ENCODE peak calls at places on chromosomes 6 and 20, in nine cellular contexts. G is psoas muscle, I is kidney, B is left ventricle myocardium inferior, T is HFF-Myc, V is heart right ventricle, E is astrocyte, S is A549, D is Panc1. F is an unnamed sample.

GRCh38 chr6:72787521-72788031 is 165.7 kb downstream of the KCNQ5 start:
- DNase-seq in G (peak; percentile 55), I (no peak), B (no peak), T (peak; percentile 74), V (no peak), E (peak; percentile 88), S (peak; percentile 7), D (peak; percentile 71), F (no peak)

GRCh38 chr6:15420959-15421438 is 175.1 kb downstream of the JARID2 start:
- DNase-seq in G (no peak), I (no peak), B (no peak), T (no peak), V (no peak), E (no peak), S (no peak), D (no peak), F (no peak)

GRCh38 chr6:14945461-14946210 is 300.2 kb upstream of the JARID2 start:
- DNase-seq in G (no peak), I (no peak), B (no peak), T (peak; percentile 81), V (no peak), E (no peak), S (no peak), D (no peak), F (no peak)

GRCh38 chr20:54019127-54019526 is 51.3 kb downstream of the BCAS1 start:
- DNase-seq in G (no peak), I (no peak), B (no peak), T (no peak), V (no peak), E (no peak), S (no peak), D (no peak), F (no peak)

GRCh38 chr20:50745634-50746137 is 14.3 kb downstream of the PARD6B start:
- DNase-seq in G (no peak), I (no peak), B (no peak), T (no peak), V (no peak), E (no peak), S (no peak), D (no peak), F (no peak)

GRCh38 chr6:143286280-143286795 is 164.2 kb downstream of the ADAT2 start:
- DNase-seq in G (no peak), I (no peak), B (no peak), T (no peak), V (no peak), E (peak; percentile 82), S (no peak), D (no peak), F (no peak)

GRCh38 chr6:168198302-168199180 is 119.5 kb upstream of the FRMD1 start:
- DNase-seq in G (no peak), I (peak; percentile 29), B (no peak), T (no peak), V (no peak), E (no peak), S (no peak), D (no peak), F (no peak)

GRCh38 chr6:10720229-10720959 is 2.5 kb upstream of the TMEM14C start:
- DNase-seq in G (peak; percentile 71), I (peak; percentile 89), B (peak; percentile 61), T (no peak), V (peak; percentile 74), E (peak; percentile 14), S (no peak), D (no peak), F (no peak)

GRCh38 chr6:10175330-10175729 is 239.5 kb downstream of the TFAP2A start:
- DNase-seq in G (no peak), I (no peak), B (no peak), T (no peak), V (no peak), E (no peak), S (no peak), D (no peak), F (no peak)

GRCh38 chr6:125041740-125042459 is 79.7 kb downstream of the RNF217 start:
- DNase-seq in G (no peak), I (no peak), B (no peak), T (no peak), V (no peak), E (peak; percentile 53), S (no peak), D (no peak), F (no peak)

GRCh38 chr6:79796197-79796596 is 151.2 kb downstream of the ELOVL4 start:
- DNase-seq in G (no peak), I (no peak), B (no peak), T (no peak), V (no peak), E (no peak), S (no peak), D (no peak), F (no peak)

GRCh38 chr6:107082045-107082444 is 33.3 kb downstream of the BEND3 start:
- DNase-seq in G (no peak), I (no peak), B (no peak), T (no peak), V (no peak), E (no peak), S (no peak), D (no peak), F (no peak)

GRCh38 chr6:16821834-16822264 is 60.6 kb upstream of the ATXN1 start:
- DNase-seq in G (no peak), I (no peak), B (no peak), T (no peak), V (no peak), E (no peak), S (no peak), D (no peak), F (no peak)

GRCh38 chr6:16818992-16819626 is 57.8 kb upstream of the ATXN1 start:
- DNase-seq in G (no peak), I (no peak), B (no peak), T (no peak), V (no peak), E (no peak), S (no peak), D (no peak), F (no peak)

GRCh38 chr6:16822529-16822928 is 61.3 kb upstream of the ATXN1 start:
- DNase-seq in G (no peak), I (no peak), B (no peak), T (no peak), V (no peak), E (no peak), S (no peak), D (no peak), F (no peak)

GRCh38 chr6:16817594-16817993 is 56.3 kb upstream of the ATXN1 start:
- DNase-seq in G (no peak), I (no peak), B (no peak), T (no peak), V (no peak), E (no peak), S (no peak), D (no peak), F (no peak)

DNA sequence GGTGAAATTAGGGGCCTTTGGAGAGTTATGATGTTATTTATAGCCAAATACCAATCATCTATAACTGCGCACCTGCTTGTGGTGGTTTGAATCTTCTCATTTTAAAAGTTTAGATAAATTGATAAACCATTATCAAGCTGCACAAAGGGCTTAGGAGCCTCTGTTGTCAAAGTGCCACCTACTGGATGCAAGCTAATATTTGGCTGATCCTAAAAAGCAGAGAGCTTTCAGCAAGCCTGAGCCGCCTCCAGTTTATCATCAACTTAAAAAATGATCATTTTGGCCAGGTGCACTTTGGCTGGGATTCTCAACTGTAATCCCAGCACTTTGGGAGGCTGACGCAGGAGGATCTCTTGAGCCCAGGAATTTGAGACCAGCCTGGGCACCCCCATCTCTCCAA is 58.5 kb upstream of the ATXN1 start:
- DNase-seq in G (no peak), I (no peak), B (no peak), T (no peak), V (no peak), E (no peak), S (no peak), D (peak; percentile 13), F (no peak)
- TF ChIP-seq CTCF in G (no peak), I (no peak), B (peak; percentile 35), T (peak; percentile 38), V (no peak), E (no peak), S (peak; percentile 47), D (peak; percentile 67), F (no peak)

GRCh38 chr6:17470953-17471335 is 77.5 kb downstream of the CAP2 start:
- DNase-seq in G (no peak), I (no peak), B (no peak), T (no peak), V (no peak), E (peak; percentile 69), S (no peak), D (no peak), F (no peak)
- TF ChIP-seq CTCF in G (no peak), I (no peak), B (no peak), T (no peak), V (no peak), E (no peak), S (no peak), D (no peak), F (no peak)

GRCh38 chr20:20023395-20023794 is 6.2 kb downstream of the NAA20 start:
- DNase-seq in G (no peak), I (no peak), B (no peak), T (no peak), V (no peak), E (no peak), S (no peak), D (no peak), F (no peak)

GRCh38 chr20:20019123-20019522 is 2.0 kb downstream of the NAA20 start:
- DNase-seq in G (no peak), I (no peak), B (no peak), T (no peak), V (no peak), E (no peak), S (no peak), D (no peak), F (peak; percentile 1)

GRCh38 chr20:20024942-20025341 is 7.8 kb downstream of the NAA20 start:
- DNase-seq in G (no peak), I (no peak), B (no peak), T (no peak), V (no peak), E (peak; percentile 63), S (no peak), D (no peak), F (no peak)

GRCh38 chr20:20022498-20022897 is 5.3 kb downstream of the NAA20 start:
- DNase-seq in G (no peak), I (no peak), B (no peak), T (no peak), V (no peak), E (no peak), S (no peak), D (no peak), F (no peak)

GRCh38 chr20:20021835-20022234 is 4.7 kb downstream of the NAA20 start:
- DNase-seq in G (no peak), I (no peak), B (no peak), T (no peak), V (no peak), E (no peak), S (no peak), D (no peak), F (no peak)
- TF ChIP-seq CTCF in G (no peak), I (no peak), B (no peak), T (no peak), V (no peak), E (no peak), S (no peak), D (no peak), F (no peak)

DNA sequence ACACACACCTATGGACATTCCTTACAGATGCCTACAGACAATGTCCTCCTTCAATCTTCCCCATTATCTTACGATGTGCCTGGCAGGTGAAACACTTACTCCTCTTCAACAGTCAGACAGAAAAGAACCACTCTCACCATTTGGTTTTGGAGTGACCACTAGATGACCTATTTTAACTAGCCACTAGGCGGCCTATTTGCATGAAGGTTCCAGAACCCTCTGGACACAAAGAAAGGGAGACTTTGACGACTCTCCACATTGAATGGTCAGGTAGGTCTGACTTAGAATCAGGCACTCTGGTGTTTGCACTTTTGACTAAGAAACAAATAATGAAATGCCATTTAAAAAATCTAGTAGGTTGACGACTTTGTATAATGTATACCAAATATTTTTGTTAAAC is 42.0 kb downstream of the PNLDC1 start:
- DNase-seq in G (no peak), I (no peak), B (no peak), T (no peak), V (no peak), E (no peak), S (peak; percentile 29), D (no peak), F (no peak)
- TF ChIP-seq CTCF in G (no peak), I (no peak), B (peak; percentile 30), T (peak; percentile 36), V (no peak), E (peak; percentile 21), S (peak; percentile 31), D (peak; percentile 67), F (no peak)

F was measured in Calu3.